ENCODE peak calls at places on chromosomes 16 and 17, in four cellular contexts. A, S, U and G are unnamed samples.

GRCh38 chr17:41738801-41739112 is 4.3 kb upstream of the HAP1 start:
- DNase-seq in A (no peak), S (no peak), U (no peak), G (no peak)

GRCh38 chr17:66978514-66979061 is 14.1 kb downstream of the CACNG4 start:
- DNase-seq in A (no peak), S (no peak), U (no peak), G (no peak)

GRCh38 chr17:44971776-44972483 is 3.8 kb upstream of the C1QL1 start:
- DNase-seq in A (no peak), S (no peak), U (no peak), G (no peak)

GRCh38 chr17:78729636-78730035 is 52.4 kb downstream of the CYTH1 start:
- DNase-seq in A (no peak), S (no peak), U (no peak), G (no peak)

GRCh38 chr16:66304961-66305360 is 61.5 kb upstream of the CDH5 start:
- DNase-seq in A (no peak), S (no peak), U (no peak), G (peak)

GRCh38 chr17:32627233-32628008 is 140.6 kb downstream of the CDK5R1 start:
- DNase-seq in A (no peak), S (no peak), U (no peak), G (no peak)

GRCh38 chr17:72205801-72206200 is 85.0 kb downstream of the SOX9 start:
- DNase-seq in A (no peak), S (no peak), U (no peak), G (no peak)

GRCh38 chr16:57616871-57617270 is 11.6 kb upstream of the ADGRG1 start:
- DNase-seq in A (no peak), S (no peak), U (no peak), G (peak)

GRCh38 chr17:29918922-29919856 is 10.8 kb downstream of the SSH2 start:
- DNase-seq in A (no peak), S (no peak), U (no peak), G (no peak)

GRCh38 chr16:53207810-53208752 is 153.3 kb downstream of the CHD9 start:
- DNase-seq in A (peak), S (no peak), U (no peak), G (peak)
- TF ChIP-seq CTCF in A (peak), S (no peak), U (no peak), G (peak)

GRCh38 chr17:16453493-16453851 is 38.1 kb downstream of the TRPV2 start:
- DNase-seq in A (no peak), S (no peak), U (no peak), G (no peak)
- TF ChIP-seq CTCF in A (no peak), S (no peak), U (no peak), G (peak)

GRCh38 chr16:30352488-30353401 is 2.4 kb downstream of the CD2BP2 start:
- DNase-seq in A (no peak), S (no peak), U (peak), G (no peak)
- TF ChIP-seq CTCF in A (peak), S (no peak), U (no peak), G (no peak)

DNA sequence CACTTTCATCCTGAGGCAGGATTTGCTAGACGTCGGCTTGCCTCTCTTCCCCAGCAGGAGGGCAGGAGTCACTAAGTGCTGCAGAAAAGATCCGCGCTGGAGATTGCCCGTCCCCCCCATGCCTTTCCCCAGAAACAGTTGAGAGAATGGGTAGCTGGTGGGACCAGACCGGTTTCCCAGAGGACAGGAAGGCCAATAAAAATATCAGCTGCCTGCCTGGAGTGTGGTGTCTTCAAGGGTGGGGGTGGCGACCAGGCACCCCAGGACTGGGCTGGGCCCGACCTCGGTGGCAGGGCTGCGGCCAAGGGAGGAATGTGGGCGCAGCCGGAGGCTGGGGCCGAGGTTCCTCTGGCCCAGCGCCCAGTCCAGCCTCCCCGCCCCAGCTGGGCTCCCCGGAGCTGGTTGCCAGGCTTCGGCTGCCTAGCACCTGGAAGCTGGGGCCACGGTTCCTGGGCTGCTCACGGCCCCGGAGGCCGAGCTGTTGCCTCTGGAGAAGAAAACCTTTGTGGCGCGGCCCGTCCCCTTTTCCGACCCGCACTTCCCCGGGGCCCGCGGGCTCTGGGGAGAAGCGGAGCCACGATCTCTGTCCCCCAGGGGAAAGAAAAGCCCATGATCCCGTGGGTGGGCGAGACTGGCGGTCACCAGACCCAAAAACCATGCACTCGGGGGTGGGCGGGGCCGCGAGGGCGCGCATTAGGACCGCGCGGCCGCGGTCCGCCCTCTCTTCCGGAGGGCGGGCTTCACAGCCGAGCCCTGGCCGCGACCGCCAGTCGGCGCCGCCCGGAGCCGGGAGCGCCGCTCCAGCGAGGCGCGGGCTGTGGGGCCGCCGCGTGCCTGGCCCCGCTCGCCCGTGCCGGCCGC is at the start of gene TRAF4:
- DNase-seq in A (peak), S (no peak), U (peak), G (no peak)
- TF ChIP-seq CTCF in A (no peak), S (no peak), U (no peak), G (no peak)

GRCh38 chr17:43573579-43574321 is 27.6 kb upstream of the ETV4 start:
- DNase-seq in A (no peak), S (no peak), U (no peak), G (no peak)
- TF ChIP-seq CTCF in A (no peak), S (no peak), U (no peak), G (no peak)